ENCODE peak calls at places on chromosomes 1 and 21, in six cellular contexts. W is NCI-H1694 treated with DMSO at 0.1 percent for 48 hours; Q is NCI-H2081; Z is activated CD4-positive, alpha-beta T cell treated with anti-CD3 and anti-CD28 coated beads, Interleukin-2, amount 50 U/mL, for 24 hours; M is cardiac fibroblast; R is GM04503. J is an unnamed sample.

GRCh38 chr1:111222308-111223125 is 5.0 kb upstream of the CHI3L2 start:
- DNase-seq in R (no peak), Q (peak; percentile 52), W (peak; percentile 7), Z (peak; percentile 66), M (peak; percentile 72), J (peak; percentile 29)

GRCh38 chr1:111754964-111755320 is 759 bp upstream of the DDX20 start:
- DNase-seq in Z (no peak), M (peak; percentile 79), R (no peak), W (peak; percentile 79), Q (peak; percentile 6), J (peak; percentile 27)

GRCh38 chr1:202615501-202616354 is 94.5 kb downstream of the SYT2 start:
- DNase-seq in M (peak; percentile 52), R (peak; percentile 45), Q (no peak), W (no peak), Z (no peak), J (no peak)

GRCh38 chr1:42432714-42433113 is 23.1 kb downstream of the ZMYND12 start:
- DNase-seq in M (no peak), R (no peak), W (no peak), Z (no peak), Q (no peak), J (no peak)

GRCh38 chr1:183734600-183735036 is 70.3 kb upstream of the RGL1 start:
- DNase-seq in R (peak; percentile 50), W (peak; percentile 41), Z (no peak), M (peak; percentile 53), Q (no peak), J (no peak)

GRCh38 chr1:168220470-168220871 is 5.3 kb upstream of the SFT2D2 start:
- DNase-seq in M (no peak), Q (no peak), Z (no peak), R (no peak), W (no peak), J (no peak)

GRCh38 chr1:205715628-205716027 is 34.4 kb downstream of the NUCKS1 start:
- DNase-seq in R (no peak), M (no peak), W (no peak), Q (no peak), Z (no peak), J (no peak)

GRCh38 chr1:33220701-33221384 is 35.4 kb upstream of the ZNF362 start:
- DNase-seq in R (no peak), Q (no peak), Z (no peak), W (no peak), M (no peak), J (no peak)

GRCh38 chr1:214568328-214568727 is 16.9 kb upstream of the PTPN14 start:
- DNase-seq in M (peak; percentile 61), R (no peak), W (no peak), Z (no peak), Q (no peak), J (no peak)

GRCh38 chr1:170471310-170471839 is 60.6 kb upstream of the GORAB start:
- DNase-seq in M (peak; percentile 90), Q (no peak), R (peak; percentile 80), Z (no peak), W (no peak), J (no peak)

GRCh38 chr1:58650141-58650540 is 49.7 kb downstream of the MYSM1 start:
- DNase-seq in R (no peak), Z (no peak), W (no peak), M (peak; percentile 21), Q (no peak), J (no peak)

GRCh38 chr21:29232601-29233541 is 65.9 kb upstream of the BACH1 start:
- DNase-seq in Z (no peak), R (peak; percentile 59), M (peak; percentile 70), W (no peak), Q (no peak), J (no peak)

GRCh38 chr1:167472729-167473529 is 45.4 kb downstream of the CD247 start:
- DNase-seq in W (no peak), R (no peak), Q (no peak), M (no peak), Z (no peak), J (no peak)

GRCh38 chr1:167484726-167485125 is 33.6 kb downstream of the CD247 start:
- DNase-seq in R (no peak), M (no peak), Q (no peak), Z (no peak), W (no peak), J (no peak)

GRCh38 chr1:96473791-96474452 is 247.7 kb upstream of the PTBP2 start:
- DNase-seq in R (no peak), W (no peak), M (peak; percentile 74), Z (no peak), Q (no peak), J (no peak)

GRCh38 chr1:77024500-77024899 is 157.2 kb downstream of the ST6GALNAC5 start:
- DNase-seq in M (no peak), W (no peak), R (no peak), Z (no peak), Q (no peak), J (no peak)

GRCh38 chr1:19423130-19423529 is 62.2 kb downstream of the CAPZB start:
- DNase-seq in R (no peak), W (no peak), M (no peak), Q (no peak), Z (no peak), J (no peak)

GRCh38 chr1:91591175-91591968 is 90.7 kb downstream of the CDC7 start:
- DNase-seq in Z (peak; percentile 17), R (no peak), Q (no peak), M (no peak), W (no peak), J (no peak)

GRCh38 chr1:67052741-67053534 is 1.0 kb downstream of the SLC35D1 start:
- DNase-seq in M (peak; percentile 54), R (no peak), Q (no peak), W (no peak), Z (peak; percentile 23), J (no peak)

GRCh38 chr21:45552696-45553391 is 10.6 kb upstream of the SLC19A1 start:
- DNase-seq in Z (no peak), M (no peak), W (no peak), R (no peak), Q (no peak), J (no peak)

GRCh38 chr1:184691719-184692324 is 62.8 kb downstream of the EDEM3 start:
- DNase-seq in Z (no peak), M (peak; percentile 70), W (peak; percentile 42), Q (peak; percentile 73), R (peak; percentile 25), J (no peak)

GRCh38 chr1:235995511-235995910 is 69.4 kb downstream of the NID1 start:
- DNase-seq in W (no peak), Q (no peak), R (no peak), M (no peak), Z (no peak), J (no peak)

GRCh38 chr1:1833456-1833855 is 55.2 kb upstream of the NADK start:
- DNase-seq in R (no peak), Q (no peak), M (no peak), W (no peak), Z (no peak), J (no peak)

J was measured in NCI-H1092.